ENCODE peak calls at places on chromosomes 16 and 17, in four cellular contexts. M is upper lobe of right lung, N is AG10803, O is bronchial epithelial cell. S is an unnamed sample.

GRCh38 chr17:82483836-82484235 is 25.3 kb downstream of the NARF start:
- DNase-seq in N (no peak), M (no peak), O (no peak), S (no peak)

GRCh38 chr16:1108299-1109252 is 12.5 kb upstream of the C1QTNF8 start:
- DNase-seq in M (no peak), O (no peak), N (peak; percentile 20), S (peak; percentile 3)

GRCh38 chr17:83193336-83194188 is 114.2 kb downstream of the METRNL start:
- DNase-seq in O (no peak), M (peak; percentile 70), N (peak; percentile 58), S (no peak)

GRCh38 chr17:54992797-54993639 is 24.5 kb downstream of the STXBP4 start:
- DNase-seq in O (peak; percentile 45), M (no peak), N (peak; percentile 57), S (no peak)

GRCh38 chr17:7889166-7889584 is 586 bp downstream of the CHD3 start:
- DNase-seq in O (peak; percentile 74), N (peak; percentile 94), M (peak; percentile 99), S (peak; percentile 91)

GRCh38 chr17:50634123-50634914 is at the start of gene ABCC3:
- DNase-seq in M (peak; percentile 89), O (no peak), N (peak; percentile 56), S (no peak)

GRCh38 chr17:81518113-81518784 is 5.7 kb upstream of the ACTG1 start:
- DNase-seq in O (no peak), N (no peak), M (no peak), S (no peak)

GRCh38 chr16:87487361-87487924 is 5.4 kb downstream of the ZCCHC14 start:
- DNase-seq in N (peak; percentile 55), M (peak; percentile 85), O (peak; percentile 71), S (no peak)

GRCh38 chr17:48997827-48998556 is 807 bp downstream of the IGF2BP1 start:
- DNase-seq in M (no peak), N (peak; percentile 34), O (no peak), S (no peak)

GRCh38 chr17:28228986-28229729 is 89.8 kb upstream of the TMEM97 start:
- DNase-seq in O (no peak), M (no peak), N (no peak), S (no peak)

GRCh38 chr16:351804-352520 is 561 bp downstream of the AXIN1 start:
- DNase-seq in O (no peak), N (no peak), M (peak; percentile 79), S (no peak)

GRCh38 chr16:14564881-14565687 is 65.0 kb downstream of the PARN start:
- DNase-seq in M (no peak), N (peak; percentile 31), O (peak; percentile 90), S (peak; percentile 23)

GRCh38 chr17:2735896-2736295 is 13.6 kb downstream of the CCDC92B start:
- DNase-seq in O (no peak), M (no peak), N (no peak), S (no peak)

DNA sequence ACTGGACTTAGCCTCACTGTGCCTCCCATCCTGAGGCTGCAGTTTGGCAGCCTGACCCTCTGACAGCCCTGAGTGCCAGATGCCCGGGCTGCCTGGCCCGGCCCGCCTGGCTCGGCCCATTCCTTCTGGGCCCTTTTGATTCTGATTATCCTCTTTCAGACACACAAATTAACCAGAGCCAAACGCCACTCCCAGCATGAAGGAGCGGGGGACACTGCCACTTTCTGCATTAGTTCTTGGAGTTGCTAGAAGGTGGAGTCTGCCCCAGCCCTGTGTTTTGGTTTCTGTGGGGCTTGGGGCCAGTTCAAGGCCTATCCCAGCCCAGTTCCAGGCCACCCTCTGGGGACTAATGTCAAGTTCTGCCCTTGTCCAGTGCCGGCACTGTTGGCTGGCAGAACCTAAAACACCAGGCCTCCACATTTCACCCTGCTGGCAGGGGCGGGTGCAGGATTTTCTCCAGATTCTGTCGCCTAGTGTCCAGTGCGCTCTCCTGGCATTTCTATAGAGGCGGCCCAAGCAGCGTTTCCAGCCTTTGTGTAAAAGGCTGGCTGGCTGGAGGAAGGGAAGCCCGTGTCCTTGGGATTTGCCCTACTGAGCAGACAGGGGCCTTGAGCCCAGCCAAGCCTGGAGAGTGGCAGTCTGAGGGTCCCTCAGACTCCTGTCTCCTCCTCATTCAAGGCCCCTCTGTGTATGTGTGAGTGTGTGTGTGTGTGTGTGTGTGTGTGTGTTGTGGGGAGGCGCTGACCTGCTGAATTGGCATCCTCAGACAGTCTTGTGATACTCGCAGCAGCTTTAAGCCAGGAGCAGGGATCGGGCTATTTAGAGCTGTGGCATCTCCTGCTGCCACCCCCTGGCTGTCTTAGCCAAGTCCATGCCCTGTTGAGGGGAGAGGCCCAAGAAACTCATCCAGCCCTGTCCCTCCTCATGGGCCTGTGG is 21.4 kb downstream of the PLCD3 start:
- DNase-seq in N (peak; percentile 74), M (no peak), O (no peak), S (no peak)
- TF ChIP-seq CTCF in N (no peak), M (no peak), O (no peak), S (no peak)

GRCh38 chr16:17194190-17194780 is 276.5 kb downstream of the XYLT1 start:
- DNase-seq in N (peak; percentile 33), M (peak; percentile 76), O (no peak), S (no peak)
- TF ChIP-seq CTCF in N (peak; percentile 75), M (peak; percentile 82), O (no peak), S (peak; percentile 75)

DNA sequence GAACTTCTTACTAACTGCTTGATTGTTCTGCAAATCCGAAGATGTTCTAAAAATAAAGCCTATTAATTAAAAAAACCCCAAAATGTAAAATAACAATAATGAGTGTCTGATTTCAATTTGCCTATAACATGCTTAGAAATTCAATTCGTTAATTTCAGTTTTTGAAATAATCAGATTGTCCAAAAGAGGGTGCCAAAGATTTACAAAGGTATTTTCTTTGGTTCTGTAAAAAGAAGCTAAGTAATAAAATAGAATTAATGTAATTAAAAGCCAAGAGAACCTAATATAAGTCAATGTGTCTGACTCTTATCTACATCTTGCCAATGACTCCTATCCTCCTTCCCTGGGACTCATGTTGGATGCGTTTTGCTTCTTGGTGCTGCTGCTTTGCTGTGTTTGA is 75.0 kb upstream of the CPHXL start:
- DNase-seq in M (no peak), N (no peak), O (peak; percentile 7), S (no peak)
- TF ChIP-seq CTCF in M (no peak), N (no peak), O (no peak), S (no peak)

GRCh38 chr17:153851-154250 is 16.5 kb downstream of the SCGB1C2 start:
- DNase-seq in O (no peak), M (peak; percentile 21), N (no peak), S (no peak)
- TF ChIP-seq CTCF in O (no peak), M (no peak), N (no peak), S (no peak)